ENCODE peak calls at places on chromosomes 7 and 10, in seven cellular contexts. One of them, this sample, is unnamed.

GRCh38 chr7:96236198-96237039 is 85.5 kb downstream of the SLC25A13 start:
- DNase-seq in foreskin fibroblast: peak
- DNase-seq in tibial artery: peak
- DNase-seq in vagina: no peak
- DNase-seq in heart right ventricle: peak
- DNase-seq in HFFc6: no peak
- DNase-seq in GM23338: no peak
- DNase-seq in this sample: no peak

GRCh38 chr10:116878123-116878522 is 28.8 kb downstream of the ENO4 start:
- DNase-seq in tibial artery: no peak
- DNase-seq in heart right ventricle: no peak
- DNase-seq in GM23338: no peak
- DNase-seq in HFFc6: no peak
- DNase-seq in foreskin fibroblast: no peak
- DNase-seq in vagina: no peak
- DNase-seq in this sample: no peak

GRCh38 chr7:99260395-99260794 is 12.2 kb upstream of the MYH16 start:
- DNase-seq in HFFc6: no peak
- DNase-seq in foreskin fibroblast: no peak
- DNase-seq in vagina: no peak
- DNase-seq in tibial artery: no peak
- DNase-seq in heart right ventricle: no peak
- DNase-seq in GM23338: no peak
- DNase-seq in this sample: no peak

GRCh38 chr10:71205468-71205867 is 6.9 kb upstream of the UNC5B start:
- DNase-seq in tibial artery: no peak
- DNase-seq in heart right ventricle: no peak
- DNase-seq in foreskin fibroblast: no peak
- DNase-seq in GM23338: no peak
- DNase-seq in HFFc6: no peak
- DNase-seq in vagina: no peak
- DNase-seq in this sample: no peak

GRCh38 chr10:124003481-124004371 is 89.7 kb downstream of the CHST15 start:
- DNase-seq in heart right ventricle: peak
- DNase-seq in foreskin fibroblast: no peak
- DNase-seq in vagina: peak
- DNase-seq in tibial artery: no peak
- DNase-seq in HFFc6: no peak
- DNase-seq in GM23338: no peak
- DNase-seq in this sample: no peak

GRCh38 chr10:62652114-62652513 is 152.4 kb upstream of the ADO start:
- DNase-seq in heart right ventricle: no peak
- DNase-seq in foreskin fibroblast: peak
- DNase-seq in GM23338: no peak
- DNase-seq in tibial artery: no peak
- DNase-seq in HFFc6: peak
- DNase-seq in vagina: no peak
- DNase-seq in this sample: no peak

GRCh38 chr10:14658331-14659122 is 116.2 kb downstream of the FAM107B start:
- DNase-seq in tibial artery: no peak
- DNase-seq in heart right ventricle: no peak
- DNase-seq in GM23338: no peak
- DNase-seq in vagina: no peak
- DNase-seq in foreskin fibroblast: peak
- DNase-seq in HFFc6: peak
- DNase-seq in this sample: no peak

GRCh38 chr10:12921163-12921562 is 80.3 kb downstream of the CCDC3 start:
- DNase-seq in vagina: no peak
- DNase-seq in foreskin fibroblast: no peak
- DNase-seq in GM23338: no peak
- DNase-seq in tibial artery: no peak
- DNase-seq in heart right ventricle: no peak
- DNase-seq in HFFc6: no peak
- DNase-seq in this sample: no peak

GRCh38 chr7:105202561-105203130 is 186.1 kb downstream of the SRPK2 start:
- DNase-seq in heart right ventricle: no peak
- DNase-seq in tibial artery: no peak
- DNase-seq in HFFc6: no peak
- DNase-seq in GM23338: no peak
- DNase-seq in foreskin fibroblast: no peak
- DNase-seq in vagina: no peak
- DNase-seq in this sample: no peak

GRCh38 chr10:69372126-69372980 is 44.4 kb downstream of the TACR2 start:
- DNase-seq in GM23338: no peak
- DNase-seq in vagina: no peak
- DNase-seq in HFFc6: no peak
- DNase-seq in heart right ventricle: no peak
- DNase-seq in foreskin fibroblast: no peak
- DNase-seq in tibial artery: no peak
- DNase-seq in this sample: no peak

GRCh38 chr10:124744047-124744687 is at the start of gene FAM53B:
- DNase-seq in HFFc6: peak
- DNase-seq in foreskin fibroblast: peak
- DNase-seq in GM23338: peak
- DNase-seq in heart right ventricle: peak
- DNase-seq in tibial artery: peak
- DNase-seq in vagina: no peak
- DNase-seq in this sample: no peak

GRCh38 chr10:103079946-103080345 is 113.1 kb downstream of the NT5C2 start:
- DNase-seq in heart right ventricle: no peak
- DNase-seq in HFFc6: no peak
- DNase-seq in tibial artery: no peak
- DNase-seq in vagina: no peak
- DNase-seq in foreskin fibroblast: no peak
- DNase-seq in GM23338: no peak
- DNase-seq in this sample: no peak

GRCh38 chr10:110803830-110804338 is 67.8 kb upstream of the PDCD4 start:
- DNase-seq in heart right ventricle: no peak
- DNase-seq in vagina: no peak
- DNase-seq in HFFc6: peak
- DNase-seq in tibial artery: peak
- DNase-seq in GM23338: peak
- DNase-seq in foreskin fibroblast: peak
- DNase-seq in this sample: no peak

GRCh38 chr10:46033602-46034011 is 3.2 kb upstream of the NCOA4 start:
- DNase-seq in foreskin fibroblast: peak
- DNase-seq in heart right ventricle: no peak
- DNase-seq in vagina: no peak
- DNase-seq in tibial artery: no peak
- DNase-seq in HFFc6: peak
- DNase-seq in GM23338: no peak
- DNase-seq in this sample: no peak

GRCh38 chr7:138460176-138460648 is at the start of gene TRIM24:
- DNase-seq in tibial artery: no peak
- DNase-seq in heart right ventricle: peak
- DNase-seq in foreskin fibroblast: no peak
- DNase-seq in GM23338: no peak
- DNase-seq in HFFc6: no peak
- DNase-seq in vagina: no peak
- DNase-seq in this sample: peak

GRCh38 chr7:74233655-74234280 is 20.4 kb downstream of the RFC2 start:
- DNase-seq in heart right ventricle: no peak
- DNase-seq in vagina: no peak
- DNase-seq in GM23338: no peak
- DNase-seq in HFFc6: peak
- DNase-seq in foreskin fibroblast: peak
- DNase-seq in tibial artery: no peak
- DNase-seq in this sample: no peak

GRCh38 chr7:106542550-106543220 is 118.3 kb downstream of the CCDC71L start:
- DNase-seq in tibial artery: peak
- DNase-seq in vagina: no peak
- DNase-seq in heart right ventricle: peak
- DNase-seq in HFFc6: peak
- DNase-seq in foreskin fibroblast: peak
- DNase-seq in GM23338: peak
- DNase-seq in this sample: no peak

GRCh38 chr7:32476816-32477648 is 13.1 kb downstream of the LSM5 start:
- DNase-seq in tibial artery: no peak
- DNase-seq in GM23338: no peak
- DNase-seq in heart right ventricle: no peak
- DNase-seq in HFFc6: no peak
- DNase-seq in vagina: no peak
- DNase-seq in foreskin fibroblast: no peak
- DNase-seq in this sample: no peak

GRCh38 chr7:84913731-84914130 is 273.1 kb downstream of the SEMA3D start:
- DNase-seq in GM23338: no peak
- DNase-seq in foreskin fibroblast: peak
- DNase-seq in vagina: no peak
- DNase-seq in heart right ventricle: no peak
- DNase-seq in tibial artery: no peak
- DNase-seq in HFFc6: peak
- DNase-seq in this sample: no peak

GRCh38 chr7:120227255-120227654 is 45.7 kb upstream of the KCND2 start:
- DNase-seq in heart right ventricle: no peak
- DNase-seq in tibial artery: no peak
- DNase-seq in vagina: no peak
- DNase-seq in HFFc6: no peak
- DNase-seq in foreskin fibroblast: no peak
- DNase-seq in GM23338: no peak
- DNase-seq in this sample: no peak

GRCh38 chr7:157017639-157018327 is 7.3 kb upstream of the MNX1 start:
- DNase-seq in heart right ventricle: no peak
- DNase-seq in foreskin fibroblast: no peak
- DNase-seq in tibial artery: no peak
- DNase-seq in GM23338: peak
- DNase-seq in vagina: no peak
- DNase-seq in HFFc6: no peak
- DNase-seq in this sample: no peak

GRCh38 chr7:110573862-110574528 is 516.9 kb upstream of the LRRN3 start:
- DNase-seq in tibial artery: no peak
- DNase-seq in HFFc6: peak
- DNase-seq in heart right ventricle: no peak
- DNase-seq in vagina: no peak
- DNase-seq in foreskin fibroblast: peak
- DNase-seq in GM23338: no peak
- DNase-seq in this sample: no peak

GRCh38 chr7:44977304-44977858 is 1.4 kb downstream of the MYO1G start:
- DNase-seq in foreskin fibroblast: no peak
- DNase-seq in heart right ventricle: no peak
- DNase-seq in HFFc6: no peak
- DNase-seq in GM23338: no peak
- DNase-seq in tibial artery: no peak
- DNase-seq in vagina: peak
- DNase-seq in this sample: no peak

GRCh38 chr10:84820121-84820520 is 491.7 kb downstream of the CCSER2 start:
- DNase-seq in GM23338: no peak
- DNase-seq in HFFc6: no peak
- DNase-seq in heart right ventricle: no peak
- DNase-seq in tibial artery: no peak
- DNase-seq in vagina: no peak
- DNase-seq in foreskin fibroblast: no peak
- DNase-seq in this sample: no peak

DNA sequence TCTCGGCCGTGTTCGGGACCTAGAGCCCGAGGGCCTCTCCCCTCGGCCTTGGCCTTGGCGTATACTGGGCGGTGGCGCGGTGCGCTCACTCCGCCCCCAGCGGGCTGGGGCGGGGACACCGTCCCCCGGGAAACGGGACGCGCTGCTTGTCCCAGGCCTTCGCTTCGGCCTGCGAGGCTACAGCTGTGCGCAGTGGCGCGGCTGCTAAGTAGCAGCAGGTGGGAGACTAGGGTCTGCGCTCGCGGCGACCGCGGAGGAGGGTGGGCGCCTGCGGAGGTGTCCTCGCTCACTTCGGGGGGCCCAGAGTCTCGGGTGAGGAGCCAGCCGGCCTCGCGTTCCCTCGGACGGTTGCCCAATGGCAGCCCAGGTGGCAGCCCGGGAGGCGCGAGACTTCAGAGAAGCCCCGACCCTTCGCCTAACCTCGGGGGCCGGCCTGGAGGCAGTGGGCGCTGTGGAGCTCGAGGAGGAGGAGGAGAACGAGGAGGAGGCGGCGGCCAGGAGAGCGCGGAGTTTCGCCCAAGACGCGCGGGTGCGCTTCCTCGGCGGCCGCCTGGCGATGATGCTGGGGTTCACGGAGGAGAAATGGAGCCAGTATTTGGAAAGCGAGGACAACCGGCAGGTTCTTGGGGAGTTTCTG is at the start of gene DNAH11:
- DNase-seq in foreskin fibroblast: peak
- DNase-seq in HFFc6: no peak
- DNase-seq in vagina: no peak
- DNase-seq in heart right ventricle: peak
- DNase-seq in tibial artery: no peak
- DNase-seq in GM23338: peak
- DNase-seq in this sample: no peak
- TF ChIP-seq CTCF in foreskin fibroblast: no peak
- TF ChIP-seq CTCF in HFFc6: no peak
- TF ChIP-seq CTCF in vagina: no peak
- TF ChIP-seq CTCF in heart right ventricle: no peak
- TF ChIP-seq CTCF in tibial artery: no peak
- TF ChIP-seq CTCF in GM23338: peak
- TF ChIP-seq CTCF in this sample: no peak

DNA sequence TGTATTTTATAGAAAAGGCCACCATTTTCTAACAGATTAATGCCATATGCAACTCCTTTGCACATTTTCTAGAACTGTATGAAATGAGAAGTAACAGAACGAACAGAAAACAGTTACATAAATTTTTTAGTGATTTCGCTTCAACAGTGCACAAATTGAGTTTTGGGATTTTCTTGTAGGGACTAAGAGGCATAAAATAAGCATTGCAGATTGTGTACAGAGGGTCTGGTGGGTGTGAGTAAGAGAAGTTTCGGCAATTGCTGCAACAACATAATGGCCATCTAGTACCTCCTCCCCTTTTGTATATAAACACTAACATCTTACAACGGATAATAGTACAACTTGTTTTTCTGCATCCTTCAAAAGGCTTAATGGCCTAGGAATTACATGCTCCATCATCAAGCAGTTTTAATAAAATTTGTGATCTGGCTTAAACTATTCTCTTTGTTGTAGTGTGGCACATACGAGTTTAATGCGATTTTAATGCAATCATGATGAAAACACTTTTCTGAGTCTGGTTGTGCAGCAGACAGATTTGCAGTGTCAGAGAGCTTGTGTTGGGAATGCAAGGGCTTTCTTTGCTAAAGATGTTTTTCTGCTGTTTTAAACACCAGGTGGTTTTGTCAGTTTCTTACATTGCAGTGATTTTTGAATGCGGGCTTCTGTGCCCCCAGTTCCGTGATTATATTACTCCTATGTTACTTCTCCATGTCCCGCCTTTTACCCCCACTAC is 2.9 kb downstream of the GLCCI1 start:
- DNase-seq in tibial artery: no peak
- DNase-seq in GM23338: no peak
- DNase-seq in vagina: no peak
- DNase-seq in foreskin fibroblast: no peak
- DNase-seq in HFFc6: no peak
- DNase-seq in heart right ventricle: no peak
- DNase-seq in this sample: no peak
- TF ChIP-seq CTCF in tibial artery: no peak
- TF ChIP-seq CTCF in GM23338: no peak
- TF ChIP-seq CTCF in vagina: no peak
- TF ChIP-seq CTCF in foreskin fibroblast: no peak
- TF ChIP-seq CTCF in HFFc6: no peak
- TF ChIP-seq CTCF in heart right ventricle: no peak
- TF ChIP-seq CTCF in this sample: no peak

GRCh38 chr7:155412416-155413253 is 45.3 kb upstream of the EN2 start:
- DNase-seq in foreskin fibroblast: no peak
- DNase-seq in vagina: no peak
- DNase-seq in tibial artery: no peak
- DNase-seq in HFFc6: no peak
- DNase-seq in heart right ventricle: peak
- DNase-seq in GM23338: peak
- DNase-seq in this sample: no peak
- TF ChIP-seq CTCF in foreskin fibroblast: peak
- TF ChIP-seq CTCF in vagina: no peak
- TF ChIP-seq CTCF in tibial artery: no peak
- TF ChIP-seq CTCF in HFFc6: peak
- TF ChIP-seq CTCF in heart right ventricle: peak
- TF ChIP-seq CTCF in GM23338: peak
- TF ChIP-seq CTCF in this sample: no peak

GRCh38 chr7:114539575-114539974 is 125.0 kb downstream of the FOXP2 start:
- DNase-seq in tibial artery: no peak
- DNase-seq in heart right ventricle: peak
- DNase-seq in foreskin fibroblast: peak
- DNase-seq in vagina: no peak
- DNase-seq in HFFc6: no peak
- DNase-seq in GM23338: peak
- DNase-seq in this sample: no peak
- TF ChIP-seq CTCF in tibial artery: no peak
- TF ChIP-seq CTCF in heart right ventricle: peak
- TF ChIP-seq CTCF in foreskin fibroblast: peak
- TF ChIP-seq CTCF in vagina: no peak
- TF ChIP-seq CTCF in HFFc6: peak
- TF ChIP-seq CTCF in GM23338: peak
- TF ChIP-seq CTCF in this sample: no peak